ENCODE peak calls at places on chromosomes 12 and 14, in five cellular contexts. Z, S, K, Y and L are unnamed samples.

GRCh38 chr12:131723532-131723931 is 12.6 kb downstream of the SFSWAP start:
- DNase-seq in S (no peak), Y (no peak), K (peak; percentile 39), Z (no peak), L (peak; percentile 39)

GRCh38 chr14:44035707-44036106 is 471.4 kb downstream of the FSCB start:
- DNase-seq in Z (no peak), Y (no peak), K (no peak), S (no peak), L (no peak)

GRCh38 chr14:59483360-59483759 is 848 bp downstream of the L3HYPDH start:
- DNase-seq in S (peak; percentile 38), Z (no peak), Y (no peak), K (peak; percentile 13), L (no peak)

GRCh38 chr14:94738786-94739185 is 31.1 kb downstream of the GSC start:
- DNase-seq in Y (no peak), S (no peak), K (no peak), Z (no peak), L (no peak)

GRCh38 chr12:46209914-46210834 is 58.7 kb downstream of the SLC38A1 start:
- DNase-seq in K (no peak), Z (peak; percentile 11), Y (peak; percentile 68), S (no peak), L (no peak)

GRCh38 chr12:14774074-14774943 is 29.0 kb downstream of the WBP11 start:
- DNase-seq in S (no peak), K (peak; percentile 95), Z (peak; percentile 88), Y (peak; percentile 66), L (peak; percentile 91)

GRCh38 chr12:3820122-3820521 is 53.1 kb downstream of the PARP11 start:
- DNase-seq in K (no peak), Z (peak; percentile 24), S (no peak), Y (no peak), L (no peak)

GRCh38 chr12:20097561-20097960 is 270.8 kb upstream of the PDE3A start:
- DNase-seq in K (no peak), S (no peak), Y (peak; percentile 28), Z (no peak), L (no peak)

GRCh38 chr14:50954811-50955372 is 10.6 kb upstream of the PYGL start:
- DNase-seq in K (no peak), S (peak; percentile 30), Y (no peak), Z (peak; percentile 33), L (no peak)

GRCh38 chr14:104588066-104588857 is 8.7 kb downstream of the C14orf180 start:
- DNase-seq in S (no peak), Z (no peak), Y (no peak), K (no peak), L (no peak)

GRCh38 chr12:43004908-43005307 is 415.4 kb upstream of the PRICKLE1 start:
- DNase-seq in Y (no peak), K (no peak), Z (no peak), S (no peak), L (no peak)

GRCh38 chr12:70590549-70591226 is 46.5 kb downstream of the PTPRB start:
- DNase-seq in Y (no peak), S (peak; percentile 18), Z (no peak), K (no peak), L (no peak)

GRCh38 chr12:68481181-68481941 is 129.3 kb upstream of the RAP1B start:
- DNase-seq in S (no peak), K (no peak), Z (no peak), Y (peak; percentile 89), L (no peak)

GRCh38 chr12:124856132-124856841 is 7.4 kb downstream of the SCARB1 start:
- DNase-seq in K (no peak), Z (no peak), Y (no peak), S (no peak), L (no peak)

GRCh38 chr12:64814432-64814831 is 10.0 kb upstream of the TBC1D30 start:
- DNase-seq in S (no peak), Y (no peak), K (no peak), Z (no peak), L (no peak)

GRCh38 chr12:109776624-109777023 is 56.6 kb downstream of the TRPV4 start:
- DNase-seq in S (no peak), K (no peak), Y (no peak), Z (no peak), L (no peak)

GRCh38 chr12:6367065-6367968 is 8.0 kb downstream of the SCNN1A start:
- DNase-seq in Y (peak; percentile 39), S (peak; percentile 71), Z (peak; percentile 56), K (no peak), L (no peak)

GRCh38 chr12:61993734-61994345 is 266.4 kb upstream of the USP15 start:
- DNase-seq in Y (no peak), S (peak; percentile 18), K (no peak), Z (peak; percentile 14), L (no peak)

GRCh38 chr12:14408208-14408607 is 42.7 kb downstream of the ATF7IP start:
- DNase-seq in S (peak; percentile 22), Y (no peak), K (no peak), Z (no peak), L (no peak)

GRCh38 chr14:69713976-69714716 is 52.8 kb upstream of the SRSF5 start:
- DNase-seq in K (no peak), Z (peak; percentile 85), Y (no peak), S (no peak), L (no peak)

GRCh38 chr12:12349711-12350665 is at the start of gene MANSC1:
- DNase-seq in S (peak; percentile 67), K (peak; percentile 71), Z (peak; percentile 24), Y (no peak), L (peak; percentile 82)

GRCh38 chr12:132597333-132598283 is 12.8 kb downstream of the LRCOL1 start:
- DNase-seq in K (peak; percentile 23), Y (no peak), Z (no peak), S (peak; percentile 62), L (peak; percentile 62)

GRCh38 chr14:104358528-104359300 is 220.3 kb downstream of the KIF26A start:
- DNase-seq in Y (no peak), K (no peak), Z (no peak), S (no peak), L (no peak)

GRCh38 chr12:112848972-112849371 is 57.4 kb downstream of the RPH3A start:
- DNase-seq in S (no peak), Y (no peak), Z (no peak), K (no peak), L (no peak)

GRCh38 chr12:6664902-6665301 is 2.0 kb upstream of the ING4 start:
- DNase-seq in K (no peak), S (no peak), Z (no peak), Y (no peak), L (no peak)

GRCh38 chr12:110916295-110916875 is 4.0 kb downstream of the MYL2 start:
- DNase-seq in Z (no peak), Y (no peak), K (no peak), S (no peak), L (no peak)

GRCh38 chr12:60112778-60113177 is 516.9 kb downstream of the SLC16A7 start:
- DNase-seq in K (no peak), S (no peak), Z (no peak), Y (no peak), L (no peak)

GRCh38 chr14:105979446-105979845 is 453.1 kb downstream of the TMEM121 start:
- DNase-seq in K (no peak), Z (no peak), Y (no peak), S (no peak), L (no peak)

GRCh38 chr14:105982664-105983063 is 456.3 kb downstream of the TMEM121 start:
- DNase-seq in S (no peak), Z (no peak), K (no peak), Y (no peak), L (no peak)

GRCh38 chr14:105978618-105979295 is 452.4 kb downstream of the TMEM121 start:
- DNase-seq in Z (no peak), K (no peak), Y (no peak), S (no peak), L (no peak)

GRCh38 chr14:105974902-105975301 is 448.5 kb downstream of the TMEM121 start:
- DNase-seq in Z (peak; percentile 39), S (peak; percentile 34), K (no peak), Y (no peak), L (no peak)

GRCh38 chr14:105980224-105980623 is 453.8 kb downstream of the TMEM121 start:
- DNase-seq in Y (no peak), K (no peak), Z (no peak), S (no peak), L (no peak)
- TF ChIP-seq MAX in Y (no peak), K (no peak), Z (no peak), S (no peak), L (no peak)

GRCh38 chr12:98684199-98684598 is 39.1 kb downstream of the APAF1 start:
- DNase-seq in Z (no peak), Y (no peak), S (no peak), K (no peak), L (no peak)

DNA sequence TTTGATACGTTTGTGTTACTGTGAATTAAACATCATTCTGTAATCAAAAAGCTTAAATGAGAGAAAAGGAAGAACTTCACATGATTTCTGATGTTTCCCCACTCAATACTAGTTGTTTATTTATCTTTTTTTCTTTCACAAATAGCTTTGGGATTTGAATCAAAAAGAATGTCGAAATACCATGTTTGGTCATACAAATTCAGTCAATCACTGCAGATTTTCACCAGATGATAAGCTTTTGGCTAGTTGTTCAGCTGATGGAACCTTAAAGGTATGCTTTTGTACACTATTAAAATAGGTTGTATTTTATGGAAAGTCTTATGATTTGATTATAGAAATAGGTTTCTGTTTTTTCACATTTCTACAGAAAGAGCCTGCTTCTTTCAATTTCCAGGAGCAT is 41.5 kb downstream of the APAF1 start:
- DNase-seq in Z (no peak), K (no peak), Y (no peak), S (no peak), L (no peak)
- TF ChIP-seq CREB1 in Z (no peak), K (no peak), Y (no peak), S (no peak), L (no peak)

DNA sequence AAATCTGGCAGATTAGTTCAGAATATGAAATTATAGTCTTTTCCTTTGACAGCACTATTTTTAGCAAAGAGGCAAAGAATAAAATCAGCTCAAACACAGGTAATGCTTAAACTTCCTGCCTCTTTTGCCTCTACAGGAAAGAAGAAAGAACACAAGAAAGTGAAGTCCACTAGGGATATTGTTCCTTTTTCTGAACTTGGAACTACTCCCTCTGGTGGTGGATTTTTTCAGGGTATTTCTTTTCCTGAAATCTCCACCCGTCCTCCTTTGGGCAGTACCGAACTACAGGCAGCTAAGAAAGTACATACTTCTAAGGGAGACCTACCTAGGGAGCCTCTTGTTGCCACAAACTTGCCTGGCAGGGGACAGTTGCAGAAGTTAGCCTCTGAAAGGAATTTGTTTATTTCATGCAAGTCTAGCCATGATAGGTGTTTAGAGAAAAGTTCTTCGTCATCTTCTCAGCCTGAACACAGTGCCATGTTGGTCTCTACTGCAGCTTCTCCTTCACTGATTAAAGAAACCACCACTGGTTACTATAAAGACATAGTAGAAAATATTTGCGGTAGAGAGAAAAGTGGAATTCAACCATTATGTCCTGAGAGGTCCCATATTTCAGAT is 17.4 kb downstream of the TMPO start:
- DNase-seq in Z (peak; percentile 59), Y (no peak), K (no peak), S (peak; percentile 74), L (no peak)
- TF ChIP-seq MAX in Z (no peak), Y (no peak), K (no peak), S (no peak), L (no peak)

GRCh38 chr12:52027085-52027843 is 20.5 kb downstream of the TAMALIN start:
- DNase-seq in Z (no peak), Y (no peak), K (no peak), S (no peak), L (no peak)

GRCh38 chr12:52026267-52026666 is 19.5 kb downstream of the TAMALIN start:
- DNase-seq in K (no peak), S (no peak), Y (no peak), Z (no peak), L (no peak)

GRCh38 chr12:52032431-52032796 is 18.8 kb upstream of the NR4A1 start:
- DNase-seq in K (no peak), Z (no peak), S (no peak), Y (no peak), L (no peak)

GRCh38 chr12:52032797-52033505 is 18.3 kb upstream of the NR4A1 start:
- DNase-seq in K (peak; percentile 97), Z (peak; percentile 90), S (peak; percentile 96), Y (peak; percentile 55), L (peak; percentile 90)

GRCh38 chr12:52029686-52030085 is 21.6 kb upstream of the NR4A1 start:
- DNase-seq in Y (no peak), Z (no peak), K (peak; percentile 79), S (peak; percentile 55), L (peak; percentile 71)
- TF ChIP-seq CREB1 in Y (no peak), Z (no peak), K (no peak), S (no peak), L (no peak)